ENCODE peak calls at places on chromosomes 2 and 18, in eight cellular contexts. H is left ventricle myocardium inferior, G is heart right ventricle, J is endodermal cell, B is cardiac muscle cell, K is right atrium auricular region, P is thyroid gland, O is A549. D is an unnamed sample. For H3K4me1, the result is how much of the 10 kb centered on the place peaks cover.

GRCh38 chr2:46347649-46348280 is 50.6 kb downstream of the EPAS1 start:
- DNase-seq in K (no peak), B (no peak), G (no peak), P (no peak), O (no peak), H (no peak), J (no peak), D (no peak)

GRCh38 chr2:21254170-21254965 is 130.6 kb downstream of the TDRD15 start:
- DNase-seq in B (no peak), J (no peak), K (no peak), G (no peak), O (no peak), H (no peak), P (no peak), D (no peak)

GRCh38 chr18:48904086-48904485 is 46.7 kb downstream of the SMAD7 start:
- DNase-seq in B (no peak), P (no peak), K (no peak), H (no peak), O (no peak), J (no peak), G (no peak), D (no peak)

GRCh38 chr2:202418511-202418910 is 42.4 kb downstream of the BMPR2 start:
- DNase-seq in J (peak), K (no peak), H (no peak), P (no peak), O (no peak), B (no peak), G (no peak), D (no peak)

GRCh38 chr2:211836409-211836808 is 702.2 kb downstream of the ERBB4 start:
- DNase-seq in H (no peak), B (no peak), G (no peak), J (no peak), O (no peak), K (no peak), P (no peak), D (no peak)

GRCh38 chr2:230864122-230864604 is 579 bp upstream of the ITM2C start:
- DNase-seq in O (no peak), P (no peak), H (no peak), G (no peak), B (no peak), K (no peak), J (no peak), D (no peak)

GRCh38 chr2:221649045-221649444 is 76.9 kb upstream of the EPHA4 start:
- DNase-seq in G (peak), J (no peak), K (no peak), H (peak), B (no peak), P (peak), O (no peak), D (no peak)

GRCh38 chr18:75132068-75132467 is 76.9 kb downstream of the PTGR3 start:
- DNase-seq in O (no peak), B (no peak), P (no peak), J (no peak), H (no peak), G (no peak), K (no peak), D (no peak)

DNA sequence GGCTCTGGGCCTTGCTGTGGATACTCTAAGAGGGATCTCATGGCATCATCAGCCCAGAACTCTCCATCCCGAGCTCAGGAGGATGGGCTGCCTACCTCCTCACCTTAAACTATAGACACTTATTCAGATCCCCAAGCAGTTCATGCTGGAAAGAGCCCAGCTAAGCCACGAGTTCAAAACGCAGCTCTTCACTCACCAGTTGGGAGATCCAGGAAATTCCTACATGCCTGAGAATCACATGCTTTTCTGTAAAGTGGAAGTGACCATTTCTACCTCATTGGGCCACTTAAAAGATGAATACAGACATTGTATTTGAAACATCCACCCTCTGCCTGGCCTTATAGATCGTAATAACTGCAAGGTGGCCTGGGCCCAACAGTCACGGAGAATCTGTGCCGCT is 6.6 kb downstream of the ATOH8 start:
- DNase-seq in H (no peak), K (no peak), G (no peak), J (no peak), B (peak), P (peak), O (no peak), D (no peak)
- H3K4me1 ChIP-seq in H (half or more), K (half or more), G (half or more), J (under half), B (under half), P (half or more), O (under half), D (under half)

DNA sequence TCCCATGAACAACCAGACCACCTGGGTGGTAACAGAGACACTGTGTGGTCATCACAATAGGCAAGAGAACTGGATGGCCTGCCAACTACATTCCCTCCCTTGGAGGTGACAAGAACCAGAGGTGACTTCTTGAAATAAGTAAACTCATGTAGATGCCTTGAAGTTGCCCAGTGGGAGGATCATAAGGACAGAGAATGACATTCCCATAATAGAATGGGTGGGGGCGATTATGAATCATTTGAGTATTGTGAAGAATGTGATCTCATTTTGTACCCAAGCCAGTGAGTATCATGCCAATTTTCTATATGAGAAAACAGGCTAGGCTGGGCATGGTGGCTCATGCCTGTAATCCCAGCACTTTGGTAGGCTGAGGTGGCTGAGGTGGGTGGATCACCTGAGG is 211.4 kb upstream of the GYPC start:
- DNase-seq in B (no peak), H (no peak), K (no peak), O (no peak), J (no peak), P (no peak), G (no peak), D (no peak)
- H3K4me1 ChIP-seq in B (under half), H (under half), K (under half), O (under half), J (under half), P (under half), G (under half), D (under half)

GRCh38 chr2:219443016-219443696 is 8.5 kb downstream of the SPEG start:
- DNase-seq in B (no peak), P (no peak), G (no peak), O (no peak), H (no peak), J (no peak), K (no peak), D (peak)

GRCh38 chr2:219443697-219444023 is 9.0 kb downstream of the SPEG start:
- DNase-seq in B (no peak), G (no peak), P (no peak), J (no peak), O (no peak), K (no peak), H (no peak), D (peak)

GRCh38 chr2:219442206-219443015 is 7.8 kb downstream of the SPEG start:
- DNase-seq in P (no peak), K (no peak), O (no peak), H (no peak), G (no peak), J (peak), B (no peak), D (peak)

GRCh38 chr2:219440388-219441256 is 6.0 kb downstream of the SPEG start:
- DNase-seq in O (peak), J (peak), G (no peak), B (no peak), P (no peak), H (no peak), K (no peak), D (no peak)

GRCh38 chr2:219441451-219442205 is 7.0 kb downstream of the SPEG start:
- DNase-seq in G (no peak), O (peak), K (no peak), B (peak), J (peak), H (no peak), P (peak), D (peak)
- H3K4me1 ChIP-seq in G (under half), O (under half), K (half or more), B (under half), J (under half), H (half or more), P (under half), D (under half)

DNA sequence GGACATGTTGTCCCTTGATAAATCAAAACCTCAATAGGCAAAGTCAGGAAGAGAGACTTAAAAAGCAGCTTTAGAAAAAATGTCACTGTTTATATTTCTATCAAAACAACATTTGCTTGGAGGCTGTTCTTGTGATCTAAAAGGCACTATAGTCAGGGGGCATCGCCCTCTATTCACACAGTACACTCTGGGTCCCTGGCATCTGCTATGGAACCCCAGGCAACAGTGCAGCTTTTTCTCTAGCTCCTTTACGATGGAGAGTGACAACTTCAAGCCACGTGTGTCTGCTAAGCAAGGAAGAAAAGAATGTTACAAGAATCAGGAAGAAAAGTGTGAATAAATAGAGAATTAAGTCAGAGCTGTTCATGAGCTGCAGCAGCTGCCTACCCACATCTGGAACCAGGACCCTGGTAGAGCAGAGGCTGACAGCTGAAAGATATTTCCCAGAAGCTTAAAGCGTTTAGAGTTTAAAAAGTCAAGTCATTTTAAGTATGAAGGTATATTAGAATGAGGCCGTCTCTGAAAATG is 11.2 kb downstream of the RND3 start:
- DNase-seq in P (no peak), G (no peak), H (no peak), B (no peak), J (no peak), O (no peak), K (no peak), D (no peak)
- H3K4me1 ChIP-seq in P (under half), G (under half), H (half or more), B (under half), J (under half), O (half or more), K (half or more), D (under half)

DNA sequence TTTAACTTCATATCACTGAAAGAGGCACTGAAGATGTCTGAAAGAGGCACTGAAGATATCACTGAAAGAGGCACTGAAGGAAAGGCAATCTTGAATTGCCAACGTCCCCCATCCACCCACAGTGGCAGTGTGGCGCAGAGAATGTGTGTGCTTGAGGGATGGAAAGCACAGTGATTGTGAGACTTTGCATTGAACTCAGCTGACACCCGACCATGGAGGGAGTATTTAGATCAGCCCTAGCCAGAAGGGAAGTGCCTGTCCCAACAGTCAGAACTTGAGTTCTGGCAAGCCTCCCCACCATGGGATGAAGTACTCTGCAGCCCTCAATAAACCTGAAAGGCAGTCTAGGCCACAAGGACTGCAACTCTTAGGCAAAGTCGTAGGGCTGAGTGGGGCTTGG is 33.8 kb downstream of the MAP4K3 start:
- DNase-seq in G (no peak), O (no peak), H (no peak), B (peak), K (no peak), P (peak), J (no peak), D (no peak)
- H3K4me1 ChIP-seq in G (half or more), O (half or more), H (half or more), B (under half), K (half or more), P (half or more), J (under half), D (under half)

GRCh38 chr2:241967096-241967495 is 97.6 kb downstream of the RTP5 start:
- DNase-seq in P (no peak), K (no peak), O (no peak), B (no peak), G (no peak), J (no peak), H (no peak), D (no peak)
- H3K4me1 ChIP-seq in P (under half), K (under half), O (under half), B (under half), G (under half), J (under half), H (under half), D (under half)

GRCh38 chr2:119520696-119521436 is 3.4 kb downstream of the SCTR start:
- DNase-seq in B (no peak), O (no peak), K (no peak), H (no peak), G (no peak), P (no peak), J (no peak), D (no peak)
- H3K4me1 ChIP-seq in B (under half), O (under half), K (under half), H (under half), G (under half), P (under half), J (under half), D (under half)

GRCh38 chr2:10140841-10141610 is 18.5 kb downstream of the RRM2 start:
- DNase-seq in K (no peak), J (no peak), G (no peak), B (no peak), O (peak), P (no peak), H (no peak), D (no peak)
- H3K4me1 ChIP-seq in K (under half), J (under half), G (under half), B (under half), O (under half), P (under half), H (under half), D (under half)

GRCh38 chr2:43424262-43425207 is 171.3 kb downstream of the THADA start:
- DNase-seq in J (no peak), P (no peak), H (no peak), B (peak), G (no peak), K (no peak), O (no peak), D (no peak)
- H3K4me1 ChIP-seq in J (under half), P (under half), H (under half), B (under half), G (under half), K (under half), O (half or more), D (under half)